ENCODE peak calls at places on chromosome 11, in eight cellular contexts. X is IMR-90, Z is endothelial cell of umbilical vein, L is H9, C is PC-3, A is HCT116, E is OCI-LY7, G is A549. B is an unnamed sample.

GRCh38 chr11:66264893-66265292 is 3.5 kb upstream of the RAB1B start:
- DNase-seq in E (peak), A (no peak), G (peak), Z (no peak), X (no peak), L (peak), C (peak), B (peak)

GRCh38 chr11:84498016-84498415 is 1129.1 kb downstream of the DLG2 start:
- DNase-seq in C (no peak), E (no peak), L (no peak), G (no peak), A (no peak), X (no peak), Z (no peak), B (no peak)

GRCh38 chr11:58525037-58525614 is 17.2 kb upstream of the OR5B21 start:
- DNase-seq in C (no peak), A (no peak), X (no peak), G (no peak), E (peak), Z (no peak), L (no peak), B (no peak)

GRCh38 chr11:79466411-79466810 is 25.6 kb upstream of the TENM4 start:
- DNase-seq in E (no peak), A (no peak), X (peak), G (no peak), Z (no peak), L (no peak), C (peak), B (no peak)

GRCh38 chr11:117910525-117910924 is 18.7 kb downstream of the TMPRSS13 start:
- DNase-seq in A (no peak), C (no peak), X (no peak), G (no peak), E (no peak), L (no peak), Z (no peak), B (no peak)

GRCh38 chr11:122748968-122749687 is 89.2 kb upstream of the CRTAM start:
- DNase-seq in X (peak), Z (peak), A (no peak), L (no peak), E (peak), G (no peak), C (peak), B (no peak)

GRCh38 chr11:64864473-64865285 is 13.7 kb downstream of the EHD1 start:
- DNase-seq in L (no peak), G (no peak), E (peak), Z (peak), X (peak), C (no peak), A (no peak), B (peak)

GRCh38 chr11:110433393-110434333 is 3.9 kb downstream of the FDX1 start:
- DNase-seq in L (no peak), X (peak), Z (peak), G (peak), C (peak), A (no peak), E (peak), B (no peak)

GRCh38 chr11:125335101-125335500 is 161.0 kb downstream of the FEZ1 start:
- DNase-seq in L (no peak), E (no peak), Z (no peak), A (no peak), G (no peak), C (no peak), X (no peak), B (no peak)

GRCh38 chr11:133905677-133906156 is 51.1 kb downstream of the IGSF9B start:
- DNase-seq in L (no peak), X (no peak), G (no peak), Z (no peak), A (no peak), C (no peak), E (no peak), B (no peak)

GRCh38 chr11:43905788-43906187 is 25.2 kb downstream of the ALKBH3 start:
- DNase-seq in L (no peak), G (no peak), C (no peak), X (peak), E (no peak), Z (peak), A (no peak), B (no peak)

GRCh38 chr11:36635463-36635862 is 37.4 kb upstream of the RAG2 start:
- DNase-seq in A (no peak), L (no peak), X (no peak), Z (no peak), G (no peak), C (no peak), E (no peak), B (no peak)

GRCh38 chr11:119737678-119738439 is 8.9 kb upstream of the NECTIN1 start:
- DNase-seq in C (no peak), G (no peak), X (no peak), E (no peak), L (no peak), A (no peak), Z (no peak), B (no peak)

GRCh38 chr11:23539556-23539955 is 679.3 kb upstream of the CCDC179 start:
- DNase-seq in L (no peak), X (no peak), E (no peak), C (no peak), Z (no peak), G (no peak), A (no peak), B (no peak)

GRCh38 chr11:108549319-108549885 is 44.2 kb downstream of the EXPH5 start:
- DNase-seq in C (no peak), A (no peak), X (no peak), Z (no peak), E (no peak), L (no peak), G (no peak), B (no peak)

GRCh38 chr11:108538022-108538424 is 39.8 kb upstream of the POGLUT3 start:
- DNase-seq in G (no peak), X (no peak), C (no peak), E (no peak), Z (no peak), L (no peak), A (no peak), B (no peak)

GRCh38 chr11:108545909-108546501 is 47.6 kb downstream of the EXPH5 start:
- DNase-seq in X (no peak), E (no peak), A (no peak), G (no peak), L (no peak), C (no peak), Z (no peak), B (no peak)

GRCh38 chr11:108538502-108538901 is 40.3 kb upstream of the POGLUT3 start:
- DNase-seq in L (no peak), E (no peak), G (no peak), Z (no peak), C (no peak), X (no peak), A (no peak), B (no peak)

DNA sequence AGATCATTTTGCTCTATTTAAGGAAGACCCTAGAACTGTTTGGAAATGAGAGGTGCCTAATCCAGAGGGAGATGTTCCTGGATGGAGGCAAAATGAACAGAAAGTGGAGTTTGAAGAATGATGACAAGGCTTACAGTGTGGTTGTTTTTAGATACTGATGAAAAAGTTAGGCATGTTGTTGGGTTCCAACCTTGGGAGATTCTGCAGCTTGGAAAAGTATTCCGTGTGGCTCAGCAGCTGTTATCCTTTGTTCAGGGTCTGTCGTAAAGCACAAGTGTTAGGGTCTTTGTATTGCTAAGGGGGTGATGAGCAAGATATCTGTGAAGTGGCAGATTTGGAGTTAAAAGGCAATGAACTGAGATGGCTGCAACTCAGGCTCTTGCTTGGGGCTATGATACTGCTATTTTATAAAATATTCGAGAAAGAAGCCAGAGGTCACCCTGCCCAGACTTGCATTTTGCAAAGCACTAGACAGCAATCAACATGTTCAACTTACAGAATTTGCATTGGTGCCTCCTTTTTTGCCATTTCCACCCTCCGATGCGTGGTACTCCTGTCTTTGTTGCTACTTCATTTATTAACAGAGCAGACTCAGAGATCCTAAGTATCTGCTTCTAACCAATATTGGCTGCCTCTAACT is 45.3 kb upstream of the POGLUT3 start:
- DNase-seq in Z (no peak), L (no peak), G (no peak), X (no peak), E (no peak), A (no peak), C (no peak), B (no peak)
- H3K4me2 ChIP-seq in Z (no peak), L (no peak), G (no peak), X (no peak), E (no peak), A (no peak), C (no peak), B (no peak)

DNA sequence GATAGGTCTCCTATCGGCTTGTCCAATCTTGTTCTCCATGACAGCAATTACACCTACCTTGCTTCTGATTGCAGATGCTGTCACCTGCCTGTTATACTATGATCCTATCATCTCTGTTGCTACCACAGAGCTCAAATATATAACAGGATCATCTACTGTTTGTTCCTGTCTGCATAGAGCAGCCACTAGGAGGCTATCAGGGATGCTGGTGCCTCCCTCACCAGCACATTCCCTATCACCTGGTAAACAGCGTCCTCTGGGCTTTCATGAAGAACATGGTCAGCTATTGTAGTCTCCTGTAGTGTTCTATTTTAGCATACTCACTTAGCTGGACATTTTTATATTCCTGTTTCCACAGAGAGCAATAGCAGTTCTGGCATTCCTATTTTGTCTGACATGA is 87.8 kb upstream of the FAT3 start:
- DNase-seq in E (no peak), G (peak), X (no peak), C (peak), Z (no peak), L (peak), A (no peak), B (peak)
- TF ChIP-seq CTCF in E (no peak), G (peak), X (no peak), C (peak), Z (no peak), L (peak), A (no peak), B (peak)

GRCh38 chr11:95091663-95092062 is 2.0 kb downstream of the ENDOD1 start:
- DNase-seq in E (no peak), A (no peak), L (no peak), Z (no peak), C (no peak), X (no peak), G (no peak), B (no peak)
- H3K4me2 ChIP-seq in E (peak), A (peak), L (no peak), Z (no peak), C (peak), X (no peak), G (no peak), B (no peak)

DNA sequence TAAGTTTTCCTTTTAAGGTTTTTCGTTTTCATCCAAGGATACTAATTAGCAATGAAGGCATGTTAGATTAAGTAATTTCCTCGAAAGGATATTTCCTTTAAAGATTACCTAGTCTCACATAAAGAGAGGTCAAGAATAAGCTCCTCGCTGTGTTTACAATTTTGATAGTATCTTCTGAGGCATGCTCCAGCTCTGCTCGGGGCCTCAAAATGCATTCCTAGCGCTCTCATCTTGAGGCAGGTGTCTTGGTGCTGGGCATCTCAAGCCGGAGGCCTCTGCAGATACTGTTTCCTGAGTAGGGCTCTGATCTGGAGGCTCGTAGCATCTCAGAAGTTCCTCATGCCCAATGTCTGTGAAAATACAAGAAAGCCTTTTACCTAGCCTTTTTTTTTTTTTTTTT is 128.6 kb upstream of the SNX19 start:
- DNase-seq in L (no peak), Z (no peak), X (no peak), A (no peak), E (no peak), G (no peak), C (no peak), B (no peak)
- TF ChIP-seq CTCF in L (no peak), Z (no peak), X (no peak), A (no peak), E (no peak), G (no peak), C (no peak), B (no peak)

GRCh38 chr11:10900686-10901415 is 43.0 kb upstream of the ZBED5 start:
- DNase-seq in A (no peak), X (peak), L (no peak), E (no peak), C (peak), G (peak), Z (no peak), B (no peak)
- H3K4me2 ChIP-seq in A (peak), X (peak), L (no peak), E (no peak), C (peak), G (peak), Z (peak), B (no peak)

GRCh38 chr11:92552942-92553341 is 328.3 kb downstream of the FAT3 start:
- DNase-seq in X (peak), L (no peak), C (peak), A (no peak), G (peak), E (no peak), Z (no peak), B (no peak)
- TF ChIP-seq CTCF in X (peak), L (peak), C (peak), A (no peak), G (peak), E (peak), Z (no peak), B (peak)

GRCh38 chr11:67450796-67451657 is 1.5 kb downstream of the GPR152 start:
- DNase-seq in X (no peak), C (no peak), E (no peak), A (no peak), L (no peak), G (no peak), Z (no peak), B (peak)

GRCh38 chr11:67453816-67454732 is 1.1 kb upstream of the CABP4 start:
- DNase-seq in Z (no peak), A (no peak), C (no peak), E (no peak), L (no peak), G (no peak), X (no peak), B (no peak)

GRCh38 chr11:67449116-67449844 is 3.2 kb downstream of the GPR152 start:
- DNase-seq in L (no peak), E (peak), G (no peak), Z (no peak), C (no peak), A (no peak), X (no peak), B (no peak)

GRCh38 chr11:67452141-67452952 is at the start of gene GPR152:
- DNase-seq in Z (peak), C (no peak), X (no peak), E (no peak), G (no peak), L (no peak), A (no peak), B (no peak)

GRCh38 chr11:67451658-67451976 is 912 bp downstream of the GPR152 start:
- DNase-seq in Z (no peak), X (no peak), A (no peak), C (no peak), L (no peak), G (no peak), E (no peak), B (no peak)
- H3K4me2 ChIP-seq in Z (no peak), X (no peak), A (no peak), C (no peak), L (no peak), G (no peak), E (no peak), B (no peak)

GRCh38 chr11:14773755-14774154 is 118.3 kb downstream of the CYP2R1 start:
- DNase-seq in L (no peak), Z (no peak), X (peak), C (no peak), E (peak), G (peak), A (no peak), B (peak)
- TF ChIP-seq CTCF in L (peak), Z (peak), X (no peak), C (peak), E (peak), G (no peak), A (peak), B (peak)

GRCh38 chr11:6613496-6613895 is 1.5 kb upstream of the TAF10 start:
- DNase-seq in G (no peak), E (no peak), X (no peak), Z (no peak), A (no peak), L (no peak), C (no peak), B (no peak)
- H3K4me2 ChIP-seq in G (no peak), E (peak), X (no peak), Z (no peak), A (no peak), L (no peak), C (no peak), B (peak)

GRCh38 chr11:1226981-1227550 is 4.2 kb downstream of the MUC5B start:
- DNase-seq in C (no peak), E (no peak), L (peak), Z (no peak), X (peak), G (peak), A (no peak), B (peak)
- TF ChIP-seq CTCF in C (no peak), E (no peak), L (peak), Z (peak), X (peak), G (no peak), A (peak), B (peak)